ENCODE peak calls at places on chromosome 20, in five cellular contexts. E, T, X, W and G are unnamed samples. For H3K27me3, the result is how much of the 10 kb centered on the place peaks cover.

GRCh38 chr20:61849822-61850221 is 215.9 kb downstream of the TAF4 start:
- DNase-seq in T (no peak), W (no peak), E (no peak), X (no peak), G (no peak)

GRCh38 chr20:43751167-43752050 is 24.6 kb upstream of the GTSF1L start:
- DNase-seq in W (no peak), T (no peak), X (peak), E (no peak), G (no peak)

GRCh38 chr20:839015-839414 is 5.5 kb downstream of the FAM110A start:
- DNase-seq in E (no peak), T (no peak), X (no peak), W (no peak), G (no peak)

GRCh38 chr20:41248371-41249024 is 69.0 kb downstream of the ZHX3 start:
- DNase-seq in W (no peak), X (no peak), T (no peak), E (no peak), G (no peak)

GRCh38 chr20:23125159-23125558 is 39.0 kb upstream of the CD93 start:
- DNase-seq in X (no peak), E (no peak), T (no peak), W (no peak), G (peak)

GRCh38 chr20:2805682-2806350 is 5.4 kb upstream of the CPXM1 start:
- DNase-seq in W (no peak), T (no peak), E (no peak), X (no peak), G (no peak)

GRCh38 chr20:37209661-37210314 is 30.4 kb upstream of the MROH8 start:
- DNase-seq in T (no peak), E (no peak), X (no peak), W (peak), G (no peak)

GRCh38 chr20:36060676-36061075 is 92.3 kb downstream of the CNBD2 start:
- DNase-seq in W (no peak), X (no peak), T (no peak), E (no peak), G (no peak)

GRCh38 chr20:38872491-38873049 is 53.6 kb upstream of the FAM83D start:
- DNase-seq in W (no peak), T (no peak), X (no peak), E (no peak), G (no peak)

GRCh38 chr20:54223751-54224150 is 15.9 kb downstream of the PFDN4 start:
- DNase-seq in W (no peak), X (peak), E (no peak), T (no peak), G (no peak)

DNA sequence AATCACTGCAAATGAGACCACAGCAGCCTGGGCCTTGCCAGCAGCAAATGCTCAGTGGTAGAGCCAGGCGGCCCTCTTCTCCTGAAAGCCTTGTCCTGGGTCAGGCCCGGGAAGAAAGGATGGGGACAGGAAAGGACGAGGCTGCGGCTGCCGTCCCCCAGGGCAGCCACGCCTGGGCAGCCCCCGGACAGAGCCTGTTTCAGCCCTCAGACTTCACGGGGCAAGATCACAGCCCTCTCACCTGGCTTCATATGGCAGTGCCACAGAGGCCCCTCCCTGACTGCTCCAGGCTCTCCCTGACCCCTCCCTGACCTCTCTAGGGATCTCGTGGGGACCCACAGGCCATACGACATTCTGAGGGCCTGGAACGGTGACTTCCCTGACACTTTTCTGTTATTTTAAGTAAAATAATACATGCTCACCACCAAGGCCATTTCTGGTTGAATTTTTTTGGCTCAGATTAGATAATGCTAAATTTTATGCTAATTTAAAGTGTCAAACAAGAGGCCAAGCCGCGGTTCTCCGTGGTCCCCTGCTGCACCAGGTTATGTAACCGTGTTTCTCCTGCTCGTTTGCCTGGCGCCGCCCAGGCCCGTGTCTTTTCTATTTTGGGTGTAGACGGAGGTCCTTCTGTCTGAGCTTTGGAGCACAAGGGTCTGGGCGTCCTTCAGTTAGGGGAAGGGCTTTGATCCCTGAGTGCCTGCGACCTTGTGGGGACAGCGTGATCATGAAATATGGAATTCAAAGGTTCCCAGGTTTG is 59.9 kb upstream of the BHLHE23 start:
- DNase-seq in X (no peak), E (no peak), W (no peak), T (no peak), G (no peak)
- H3K27me3 ChIP-seq in X (under half), E (half or more), W (under half), T (under half), G (under half)

GRCh38 chr20:59935457-59936185 is 2.2 kb upstream of the SYCP2 start:
- DNase-seq in W (no peak), T (no peak), X (no peak), E (no peak), G (no peak)

GRCh38 chr20:59936409-59936808 is 3.0 kb upstream of the SYCP2 start:
- DNase-seq in X (no peak), T (no peak), W (no peak), E (no peak), G (no peak)

GRCh38 chr20:59938221-59938620 is 1.9 kb downstream of the PPP1R3D start:
- DNase-seq in T (no peak), E (no peak), W (no peak), X (peak), G (no peak)

GRCh38 chr20:59938696-59939051 is 1.4 kb downstream of the PPP1R3D start:
- DNase-seq in E (no peak), T (no peak), W (no peak), X (peak), G (no peak)

GRCh38 chr20:59937150-59937549 is 3.0 kb downstream of the PPP1R3D start:
- DNase-seq in E (no peak), W (no peak), T (no peak), X (peak), G (no peak)
- H3K4me3 ChIP-seq in E (no peak), W (no peak), T (no peak), X (peak), G (no peak)

DNA sequence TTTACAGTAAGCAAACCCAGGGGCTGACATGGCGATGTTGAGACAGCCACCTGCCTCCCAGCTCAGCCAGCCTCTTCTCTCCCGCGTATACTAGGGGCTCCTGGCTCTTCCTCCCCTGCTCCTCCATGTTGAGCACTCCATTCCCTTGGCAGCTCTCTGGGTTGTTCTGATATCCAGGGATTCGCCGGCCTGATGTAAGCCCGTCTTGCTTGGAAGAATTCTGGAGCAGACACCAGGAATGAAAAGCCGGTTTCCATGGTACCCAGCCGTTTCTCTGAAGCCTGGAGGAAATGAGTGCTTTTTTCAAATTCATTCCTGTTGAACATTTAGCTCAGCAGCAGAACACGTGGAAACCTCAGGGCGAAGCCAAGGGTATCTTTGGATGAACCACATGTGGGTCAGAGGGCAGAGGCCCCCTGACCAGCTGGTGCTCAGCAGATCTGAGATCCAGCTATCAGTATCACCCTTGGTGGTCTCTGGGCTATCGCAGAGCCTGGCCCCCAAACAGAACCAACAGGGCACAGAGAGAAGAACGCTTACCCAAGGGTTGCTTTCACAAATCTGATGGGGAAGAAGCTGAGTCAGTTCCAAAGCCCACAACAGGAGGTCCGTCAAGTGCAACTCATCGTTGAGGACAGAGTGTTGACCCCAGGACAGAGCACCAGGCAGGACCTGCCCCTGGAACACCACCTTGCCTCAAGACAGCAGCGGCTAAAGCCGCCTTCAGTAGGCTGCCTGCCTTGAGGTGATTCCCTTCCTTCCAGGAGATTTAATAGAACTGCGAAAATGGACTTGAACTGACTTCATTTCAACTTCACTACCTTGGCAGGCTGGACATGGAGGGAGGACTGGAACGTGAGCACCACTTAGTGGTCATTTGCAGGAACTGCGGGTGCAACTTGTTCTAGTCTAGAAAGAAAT is 96.1 kb upstream of the RIN2 start:
- DNase-seq in W (peak), X (peak), E (peak), T (peak), G (peak)
- H3K27me3 ChIP-seq in W (under half), X (under half), E (under half), T (under half), G (under half)

DNA sequence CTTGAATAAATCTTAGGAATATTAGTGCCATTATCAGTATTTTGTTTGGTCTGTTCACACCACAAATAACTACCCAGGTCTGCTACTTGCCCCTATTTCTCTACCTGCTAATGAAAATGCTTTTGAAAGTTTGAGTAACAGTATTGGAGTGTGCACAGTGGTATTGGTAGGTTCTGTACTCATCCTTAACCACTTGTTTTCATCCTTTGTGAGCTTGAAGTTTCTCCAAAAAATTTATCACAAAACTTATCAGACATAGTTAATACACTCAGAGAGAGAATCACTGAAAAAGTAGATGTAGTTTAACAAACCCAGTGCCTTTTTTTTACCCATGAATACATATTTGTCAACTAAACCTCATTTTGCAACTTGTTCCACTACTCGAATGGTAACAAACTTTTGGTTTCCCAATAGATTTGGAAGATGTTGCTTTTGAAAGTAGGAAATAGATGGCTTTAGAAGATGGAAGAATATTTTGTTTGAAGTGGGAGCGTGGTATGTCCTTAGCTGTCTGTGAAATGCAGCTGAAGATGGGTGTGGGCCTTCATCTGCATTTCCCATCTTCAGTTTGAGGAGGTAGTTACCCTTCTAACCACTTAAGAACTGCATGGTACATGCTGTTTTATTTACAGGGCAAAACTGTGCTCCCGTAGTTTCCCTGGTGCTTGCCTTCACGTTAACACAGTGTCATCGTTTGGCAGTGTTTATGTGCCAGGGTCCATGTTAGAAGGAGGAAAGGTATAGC is 9.0 kb downstream of the PTPN1 start:
- DNase-seq in W (no peak), T (no peak), X (no peak), E (no peak), G (no peak)
- H3K4me3 ChIP-seq in W (no peak), T (peak), X (no peak), E (no peak), G (no peak)

GRCh38 chr20:59602546-59603080 is 1.7 kb upstream of the PHACTR3 start:
- DNase-seq in W (no peak), E (no peak), T (no peak), X (no peak), G (no peak)

GRCh38 chr20:59597240-59597639 is 7.1 kb upstream of the PHACTR3 start:
- DNase-seq in W (no peak), T (no peak), E (no peak), X (no peak), G (no peak)

GRCh38 chr20:59598625-59599310 is 5.6 kb upstream of the PHACTR3 start:
- DNase-seq in X (peak), W (peak), E (peak), T (peak), G (no peak)

GRCh38 chr20:59600472-59600871 is 3.9 kb upstream of the PHACTR3 start:
- DNase-seq in E (no peak), X (no peak), T (no peak), W (no peak), G (no peak)

DNA sequence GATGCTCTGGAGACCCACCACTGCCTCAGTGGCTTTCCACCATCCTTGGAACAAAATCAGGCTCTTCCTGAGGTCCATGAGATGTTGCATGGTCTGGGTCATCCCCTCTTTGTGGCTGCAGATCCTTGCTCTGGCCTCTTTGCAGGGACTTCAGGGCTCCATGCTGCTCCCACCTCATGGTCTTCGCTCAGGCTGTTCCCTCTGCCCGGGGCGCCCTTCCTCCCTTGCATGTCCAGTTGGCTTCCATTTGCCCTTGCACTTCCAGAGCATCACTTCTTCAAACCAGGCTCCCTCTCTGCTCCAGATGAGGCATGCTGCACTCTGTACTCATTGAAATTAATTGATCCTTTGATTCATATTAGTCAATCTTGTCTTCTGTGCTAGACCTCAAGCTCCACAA is 4.4 kb upstream of the PHACTR3 start:
- DNase-seq in T (no peak), W (no peak), E (no peak), X (no peak), G (no peak)
- H3K27me3 ChIP-seq in T (under half), W (under half), E (under half), X (under half), G (under half)

GRCh38 chr20:49230021-49230420 is 10.8 kb downstream of the DDX27 start:
- DNase-seq in T (no peak), W (no peak), X (no peak), E (no peak), G (no peak)

GRCh38 chr20:49228676-49229075 is 9.5 kb downstream of the DDX27 start:
- DNase-seq in T (no peak), X (no peak), W (no peak), E (no peak), G (no peak)

GRCh38 chr20:49233226-49233625 is 14.0 kb downstream of the DDX27 start:
- DNase-seq in X (no peak), W (no peak), T (no peak), E (no peak), G (no peak)

GRCh38 chr20:49230575-49231211 is 11.5 kb downstream of the DDX27 start:
- DNase-seq in T (no peak), W (no peak), E (no peak), X (peak), G (peak)

DNA sequence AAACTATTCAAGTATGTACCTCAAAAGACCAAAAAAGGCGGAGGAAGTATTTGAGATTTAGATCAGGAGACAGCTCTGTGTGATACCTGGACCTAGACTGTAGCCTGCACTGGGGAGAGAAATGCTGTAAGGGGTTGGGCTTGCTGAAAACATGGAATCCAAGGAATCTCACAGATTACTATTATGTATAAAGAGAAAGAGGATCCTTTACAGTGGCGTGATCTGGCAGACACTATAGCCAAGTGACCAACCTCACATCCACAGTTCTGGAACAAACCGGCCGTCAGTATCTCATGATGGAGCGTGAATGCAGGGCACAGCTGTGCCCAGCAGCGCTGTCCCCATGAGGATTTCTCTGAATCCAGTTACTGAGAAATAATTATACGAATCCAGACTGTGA is 12.2 kb downstream of the DDX27 start:
- DNase-seq in X (no peak), E (no peak), T (no peak), W (no peak), G (no peak)
- H3K4me3 ChIP-seq in X (no peak), E (no peak), T (no peak), W (no peak), G (no peak)

GRCh38 chr20:21534453-21534852 is 20.6 kb upstream of the NKX2-2 start:
- DNase-seq in E (no peak), X (no peak), W (no peak), T (no peak), G (no peak)

GRCh38 chr20:21539512-21539911 is 25.6 kb upstream of the NKX2-2 start:
- DNase-seq in W (no peak), E (no peak), T (no peak), X (no peak), G (no peak)
- H3K27me3 ChIP-seq in W (under half), E (under half), T (under half), X (under half), G (under half)

GRCh38 chr20:4183361-4183760 is 168.0 kb upstream of the RNF24 start:
- DNase-seq in T (no peak), W (no peak), X (no peak), E (no peak), G (no peak)
- H3K4me3 ChIP-seq in T (no peak), W (no peak), X (no peak), E (no peak), G (no peak)

GRCh38 chr20:58864346-58864745 is 11.8 kb downstream of the GNAS start:
- DNase-seq in W (no peak), E (no peak), X (no peak), T (no peak), G (peak)

GRCh38 chr20:58870293-58871014 is 17.9 kb downstream of the GNAS start:
- DNase-seq in X (peak), T (peak), E (peak), W (peak), G (peak)

GRCh38 chr20:58868795-58869194 is 16.3 kb downstream of the GNAS start:
- DNase-seq in T (no peak), E (no peak), W (no peak), X (no peak), G (peak)

GRCh38 chr20:58869662-58870227 is 17.2 kb downstream of the GNAS start:
- DNase-seq in E (no peak), T (no peak), W (no peak), X (no peak), G (no peak)

GRCh38 chr20:58867211-58867610 is 14.7 kb downstream of the GNAS start:
- DNase-seq in E (no peak), X (peak), W (no peak), T (no peak), G (no peak)
- H3K27me3 ChIP-seq in E (under half), X (under half), W (under half), T (under half), G (under half)

GRCh38 chr20:46455729-46456128 is 49.3 kb upstream of the ELMO2 start:
- DNase-seq in W (no peak), T (no peak), E (no peak), X (no peak), G (no peak)

GRCh38 chr20:46456255-46457028 is 50.0 kb upstream of the ELMO2 start:
- DNase-seq in W (no peak), T (no peak), E (no peak), X (no peak), G (no peak)

GRCh38 chr20:46463852-46464251 is 49.5 kb downstream of the ZNF334 start:
- DNase-seq in X (no peak), W (no peak), T (no peak), E (no peak), G (no peak)

GRCh38 chr20:46461808-46462207 is 51.6 kb downstream of the ZNF334 start:
- DNase-seq in W (no peak), T (no peak), E (no peak), X (no peak), G (no peak)

GRCh38 chr20:46458891-46459750 is 52.7 kb upstream of the ELMO2 start:
- DNase-seq in T (no peak), W (peak), X (no peak), E (peak), G (peak)
- H3K4me3 ChIP-seq in T (no peak), W (no peak), X (no peak), E (peak), G (peak)